ENCODE peak calls at places on chromosomes 6 and 20, in nine cellular contexts. N, P, L, D, W, B, X, S and H are unnamed samples.

GRCh38 chr6:143183735-143184134 is 123.0 kb downstream of the AIG1 start:
- DNase-seq in N (no peak), P (no peak), L (no peak), D (no peak), W (no peak), B (no peak), X (peak; percentile 3), S (no peak), H (peak; percentile 9)

GRCh38 chr20:34069341-34070078 is 42.5 kb downstream of the EIF2S2 start:
- DNase-seq in N (peak; percentile 71), P (peak; percentile 75), L (peak; percentile 37), D (peak; percentile 66), W (peak; percentile 66), B (peak; percentile 83), X (peak; percentile 73), S (peak; percentile 82), H (peak; percentile 88)

GRCh38 chr6:39049575-39050283 is 1.1 kb downstream of the GLP1R start:
- DNase-seq in N (no peak), P (no peak), L (no peak), D (no peak), W (no peak), B (no peak), X (no peak), S (no peak), H (no peak)

GRCh38 chr6:53095716-53096115 is 30.5 kb downstream of the FBXO9 start:
- DNase-seq in N (no peak), P (no peak), L (no peak), D (no peak), W (no peak), B (no peak), X (no peak), S (no peak), H (no peak)

GRCh38 chr20:35615667-35616464 is at the start of gene SPAG4:
- DNase-seq in N (peak; percentile 99), P (peak; percentile 55), L (peak; percentile 99), D (peak; percentile 94), W (peak; percentile 96), B (no peak), X (peak; percentile 97), S (peak; percentile 100), H (peak; percentile 100)

GRCh38 chr20:58634121-58634817 is 16.8 kb upstream of the STX16 start:
- DNase-seq in N (peak; percentile 73), P (peak; percentile 92), L (no peak), D (no peak), W (no peak), B (no peak), X (no peak), S (no peak), H (no peak)

GRCh38 chr6:9554806-9555205 is 860.1 kb downstream of the TFAP2A start:
- DNase-seq in N (no peak), P (no peak), L (no peak), D (no peak), W (no peak), B (no peak), X (no peak), S (no peak), H (no peak)

GRCh38 chr6:111805511-111806181 is 67.6 kb downstream of the FYN start:
- DNase-seq in N (no peak), P (peak; percentile 73), L (no peak), D (no peak), W (no peak), B (no peak), X (no peak), S (no peak), H (peak; percentile 29)

GRCh38 chr20:2390971-2391675 is 10.4 kb downstream of the TGM6 start:
- DNase-seq in N (no peak), P (no peak), L (no peak), D (no peak), W (no peak), B (no peak), X (no peak), S (no peak), H (no peak)